ENCODE peak calls at places on chromosomes 7 and 10, in seven cellular contexts. Z is activated gamma-delta T cell treated with anti-CD3 and anti-CD28 coated beads, Interleukin-2, amount 50 U/mL, for 16 hours; X is endothelial cell of umbilical vein; J is SK-N-DZ; H is B cell; E is NCI-H1092; N is NCI-H446. M is an unnamed sample.

GRCh38 chr7:159151231-159151630 is 6.6 kb upstream of the VIPR2 start:
- DNase-seq in X (no peak), Z (no peak), E (no peak), N (no peak), J (no peak), H (no peak), M (no peak)

GRCh38 chr10:88254091-88254490 is 329.0 kb downstream of the RNLS start:
- DNase-seq in E (no peak), J (no peak), N (no peak), Z (no peak), X (peak), H (no peak), M (no peak)

GRCh38 chr7:91892821-91893340 is 12.4 kb upstream of the MTERF1 start:
- DNase-seq in Z (no peak), H (no peak), J (no peak), E (no peak), N (no peak), X (no peak), M (no peak)

GRCh38 chr10:9545073-9545472 is 1472.6 kb upstream of the CELF2 start:
- DNase-seq in N (no peak), E (no peak), H (no peak), Z (no peak), X (no peak), J (no peak), M (no peak)

GRCh38 chr10:92381543-92381954 is 90.6 kb downstream of the MARCHF5 start:
- DNase-seq in J (no peak), N (no peak), H (no peak), Z (no peak), E (no peak), X (peak), M (no peak)

GRCh38 chr7:132756482-132756990 is 180.3 kb upstream of the PLXNA4 start:
- DNase-seq in E (no peak), N (no peak), H (no peak), X (no peak), J (no peak), Z (no peak), M (no peak)

GRCh38 chr10:133613699-133614098 is 12.9 kb downstream of the FRG2B start:
- DNase-seq in N (no peak), E (no peak), J (no peak), X (no peak), Z (no peak), H (no peak), M (no peak)

GRCh38 chr7:82164813-82165212 is 278.8 kb downstream of the CACNA2D1 start:
- DNase-seq in Z (no peak), H (no peak), E (peak), N (peak), X (peak), J (no peak), M (peak)

GRCh38 chr10:110244550-110244949 is 37.1 kb downstream of the MXI1 start:
- DNase-seq in N (no peak), Z (no peak), H (no peak), X (no peak), E (no peak), J (no peak), M (no peak)

GRCh38 chr10:83692196-83692595 is 447.1 kb upstream of the GHITM start:
- DNase-seq in J (no peak), H (no peak), X (no peak), Z (no peak), N (no peak), E (no peak), M (no peak)

GRCh38 chr10:116000151-116000550 is 272.9 kb downstream of the GFRA1 start:
- DNase-seq in N (no peak), J (no peak), X (no peak), H (no peak), E (no peak), Z (no peak), M (no peak)

GRCh38 chr7:124603066-124603465 is 162.5 kb downstream of the GPR37 start:
- DNase-seq in Z (no peak), J (no peak), N (no peak), X (no peak), H (no peak), E (no peak), M (no peak)

GRCh38 chr7:25262586-25262985 is 34.3 kb upstream of the NPVF start:
- DNase-seq in N (no peak), J (no peak), H (no peak), X (no peak), E (no peak), Z (no peak), M (no peak)

GRCh38 chr10:86342111-86342863 is 24.3 kb downstream of the GRID1 start:
- DNase-seq in E (no peak), N (no peak), X (no peak), J (no peak), Z (no peak), H (no peak), M (no peak)

GRCh38 chr10:18650618-18651017 is 769 bp downstream of the NSUN6 start:
- DNase-seq in E (no peak), H (no peak), J (no peak), Z (no peak), X (peak), N (no peak), M (no peak)

GRCh38 chr7:35695987-35696386 is 1.1 kb upstream of the HERPUD2 start:
- DNase-seq in X (no peak), N (no peak), Z (no peak), H (no peak), J (no peak), E (no peak), M (no peak)

GRCh38 chr10:96541921-96542320 is 28.2 kb upstream of the TLL2 start:
- DNase-seq in Z (no peak), J (no peak), N (no peak), E (no peak), X (no peak), H (no peak), M (no peak)

GRCh38 chr10:132305654-132306340 is 2.0 kb downstream of the STK32C start:
- DNase-seq in N (no peak), E (no peak), H (no peak), X (no peak), Z (no peak), J (no peak), M (no peak)

GRCh38 chr10:52740913-52741675 is 31.5 kb downstream of the MBL2 start:
- DNase-seq in N (peak), E (no peak), X (peak), Z (no peak), J (peak), H (peak), M (no peak)

GRCh38 chr10:130933008-130933390 is 378.5 kb downstream of the TCERG1L start:
- DNase-seq in N (no peak), J (no peak), E (no peak), X (no peak), H (no peak), Z (no peak), M (no peak)

GRCh38 chr7:16891338-16891737 is 9.6 kb upstream of the AGR3 start:
- DNase-seq in N (peak), X (peak), H (peak), Z (no peak), J (no peak), E (peak), M (peak)

GRCh38 chr10:34584164-34584563 is 230.9 kb downstream of the PARD3 start:
- DNase-seq in E (no peak), N (no peak), Z (no peak), J (no peak), X (peak), H (no peak), M (no peak)

GRCh38 chr10:99292159-99292558 is 37.0 kb upstream of the CNNM1 start:
- DNase-seq in N (no peak), J (no peak), E (no peak), Z (no peak), X (no peak), H (no peak), M (no peak)

GRCh38 chr10:11245095-11245479 is 227.4 kb downstream of the CELF2 start:
- DNase-seq in Z (no peak), X (no peak), N (no peak), H (peak), E (no peak), J (no peak), M (no peak)

M was measured in NCI-H1694 treated with DMSO at 0.1 percent for 48 hours.